ENCODE peak calls at places on chromosome 2, in four cellular contexts. T, B, R and V are unnamed samples.
A peak's percentile ranks its signal among the peaks of the same experiment; 100 is the strongest.

GRCh38 chr2:56077352-56077915 is 106.4 kb upstream of the CCDC85A start:
- DNase-seq in T (no peak), B (peak; percentile 34), R (no peak), V (no peak)

GRCh38 chr2:185567940-185568339 is 170.7 kb upstream of the FSIP2 start:
- DNase-seq in T (no peak), B (no peak), R (no peak), V (no peak)

GRCh38 chr2:198314559-198315153 is 510.3 kb downstream of the PLCL1 start:
- DNase-seq in T (no peak), B (no peak), R (peak; percentile 12), V (no peak)

GRCh38 chr2:70011786-70012185 is 50.4 kb upstream of the ASPRV1 start:
- DNase-seq in T (no peak), B (no peak), R (no peak), V (no peak)

GRCh38 chr2:166375736-166376487 is at the start of gene SCN9A:
- DNase-seq in T (peak; percentile 41), B (peak; percentile 67), R (no peak), V (peak; percentile 26)

GRCh38 chr2:65129276-65129612 is 662 bp downstream of the RAB1A start:
- DNase-seq in T (no peak), B (no peak), R (no peak), V (no peak)

GRCh38 chr2:74544634-74545033 is 9.1 kb downstream of the LOXL3 start:
- DNase-seq in T (no peak), B (no peak), R (no peak), V (no peak)

GRCh38 chr2:3536682-3537632 is 17.6 kb upstream of the ADI1 start:
- DNase-seq in T (peak; percentile 67), B (peak; percentile 56), R (peak; percentile 30), V (no peak)

GRCh38 chr2:120681696-120682288 is 53.9 kb upstream of the GLI2 start:
- DNase-seq in T (no peak), B (no peak), R (no peak), V (no peak)

GRCh38 chr2:8482432-8482831 is 199.4 kb upstream of the ID2 start:
- DNase-seq in T (no peak), B (no peak), R (no peak), V (no peak)

GRCh38 chr2:72254831-72255447 is 107.3 kb upstream of the CYP26B1 start:
- DNase-seq in T (no peak), B (no peak), R (no peak), V (no peak)

GRCh38 chr2:194867328-194867727 is 789.7 kb upstream of the SLC39A10 start:
- DNase-seq in T (no peak), B (no peak), R (no peak), V (no peak)

GRCh38 chr2:81481242-81481993 is 1176.9 kb upstream of the LRRTM1 start:
- DNase-seq in T (no peak), B (no peak), R (no peak), V (no peak)

GRCh38 chr2:28084564-28084963 is 194.0 kb downstream of the BABAM2 start:
- DNase-seq in T (peak; percentile 13), B (no peak), R (no peak), V (no peak)

GRCh38 chr2:81872043-81872442 is 1567.5 kb upstream of the LRRTM1 start:
- DNase-seq in T (no peak), B (no peak), R (no peak), V (no peak)

GRCh38 chr2:119256574-119256921 is 32.9 kb downstream of the STEAP3 start:
- DNase-seq in T (no peak), B (no peak), R (no peak), V (no peak)

GRCh38 chr2:168635065-168635577 is 167.3 kb upstream of the NOSTRIN start:
- DNase-seq in T (peak; percentile 56), B (no peak), R (peak; percentile 55), V (no peak)

GRCh38 chr2:161373939-161374338 is 42.2 kb upstream of the TBR1 start:
- DNase-seq in T (no peak), B (no peak), R (no peak), V (no peak)

GRCh38 chr2:42722328-42723190 is 41.4 kb downstream of the OXER1 start:
- DNase-seq in T (peak; percentile 66), B (no peak), R (peak; percentile 58), V (peak; percentile 23)

DNA sequence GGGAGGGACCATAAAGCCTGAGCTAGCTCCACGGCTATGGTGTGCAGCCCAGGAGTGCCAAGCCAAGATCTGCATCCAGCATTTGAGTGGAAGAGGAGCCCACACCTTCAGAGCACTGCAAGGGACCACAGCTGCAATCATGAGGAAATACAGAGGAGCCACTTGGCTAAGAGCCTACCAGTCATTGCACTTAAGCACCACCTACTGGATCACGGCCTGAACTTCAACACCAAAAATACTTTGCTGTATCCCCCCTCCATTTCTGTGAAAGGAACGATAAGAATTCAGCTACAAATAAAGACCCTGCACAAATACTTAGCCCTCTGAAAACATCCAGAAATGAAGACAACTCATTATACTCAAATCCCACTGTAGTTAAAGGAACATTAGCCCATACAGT is 545.3 kb downstream of the TSN start:
- DNase-seq in T (no peak), B (no peak), R (no peak), V (no peak)
- H3K4me1 ChIP-seq in T (no peaks in the 10 kb centered on the region), B (no peaks in the 10 kb centered on the region), R (no peaks in the 10 kb centered on the region), V (no peaks in the 10 kb centered on the region)

GRCh38 chr2:132415256-132416079 is 1.1 kb upstream of the GPR39 start:
- DNase-seq in T (no peak), B (no peak), R (peak; percentile 5), V (no peak)
- TF ChIP-seq POLR2A in T (no peak), B (no peak), R (no peak), V (no peak)

DNA sequence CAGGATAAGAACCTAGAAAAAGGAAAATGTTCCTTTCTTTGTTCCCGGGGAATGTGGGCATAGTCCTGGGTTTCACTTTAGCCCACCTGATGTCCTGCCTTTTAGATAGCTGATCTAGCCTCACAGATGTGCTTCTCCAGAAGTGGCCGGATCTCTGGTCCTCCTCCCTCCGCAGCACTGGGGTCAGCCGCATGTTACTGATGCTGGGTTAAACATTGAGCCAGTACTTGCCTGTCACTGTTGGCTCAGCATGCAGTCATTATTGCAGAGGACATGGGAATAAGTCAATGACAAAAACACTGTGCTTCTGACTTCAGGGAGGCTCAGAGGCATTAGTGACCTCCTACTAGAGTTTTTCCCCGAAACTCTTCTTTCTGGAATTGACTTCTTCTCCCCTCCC is 27.6 kb downstream of the NCK2 start:
- DNase-seq in T (no peak), B (no peak), R (no peak), V (no peak)
- H3K4me1 ChIP-seq in T (peaks cover 19% of the 10 kb centered on the region), B (peaks cover 5% of the 10 kb centered on the region), R (no peaks in the 10 kb centered on the region), V (no peaks in the 10 kb centered on the region)

GRCh38 chr2:173076557-173077345 is 1.1 kb downstream of the MAP3K20 start:
- DNase-seq in T (peak; percentile 50), B (no peak), R (peak; percentile 40), V (peak; percentile 55)
- TF ChIP-seq POLR2A in T (no peak), B (no peak), R (no peak), V (no peak)

GRCh38 chr2:218281449-218281848 is 10.9 kb downstream of the TMBIM1 start:
- DNase-seq in T (no peak), B (no peak), R (no peak), V (peak; percentile 62)

GRCh38 chr2:218282173-218282991 is 9.9 kb downstream of the TMBIM1 start:
- DNase-seq in T (no peak), B (no peak), R (no peak), V (peak; percentile 85)

GRCh38 chr2:218284106-218284811 is 8.0 kb downstream of the TMBIM1 start:
- DNase-seq in T (no peak), B (no peak), R (no peak), V (no peak)

GRCh38 chr2:218286570-218287459 is 5.5 kb downstream of the TMBIM1 start:
- DNase-seq in T (peak; percentile 85), B (peak; percentile 46), R (peak; percentile 97), V (peak; percentile 77)

GRCh38 chr2:218285604-218286003 is 6.7 kb downstream of the TMBIM1 start:
- DNase-seq in T (no peak), B (no peak), R (no peak), V (peak; percentile 89)
- H3K4me1 ChIP-seq in T (peaks cover 31% of the 10 kb centered on the region), B (peaks cover 5% of the 10 kb centered on the region), R (peaks cover 11% of the 10 kb centered on the region), V (peaks cover 17% of the 10 kb centered on the region)

DNA sequence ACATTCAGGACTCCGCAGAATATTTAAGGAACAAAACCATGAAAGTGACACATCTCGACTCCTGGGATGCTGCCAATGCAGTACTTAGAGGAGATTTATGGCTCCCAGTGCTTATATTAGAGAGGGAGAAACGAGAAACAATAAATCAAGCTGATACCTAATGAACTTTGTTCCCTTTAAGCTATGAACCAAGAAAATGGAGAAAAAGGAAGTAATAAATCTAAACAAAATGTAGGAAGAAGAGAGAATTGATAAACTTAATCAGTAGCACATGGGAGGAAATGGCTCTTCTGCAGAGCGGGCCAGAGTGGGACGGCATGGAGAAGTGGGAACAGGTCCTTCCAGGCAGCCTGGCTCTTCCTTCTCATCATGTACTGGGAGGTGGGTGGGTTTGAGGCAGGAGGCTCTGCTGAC is 42.7 kb downstream of the NPPC start:
- DNase-seq in T (no peak), B (no peak), R (no peak), V (peak; percentile 10)
- TF ChIP-seq POLR2A in T (no peak), B (no peak), R (no peak), V (no peak)

GRCh38 chr2:238995634-238996033 is 147.7 kb downstream of the TWIST2 start:
- DNase-seq in T (no peak), B (no peak), R (no peak), V (no peak)
- H3K4me1 ChIP-seq in T (peaks cover 12% of the 10 kb centered on the region), B (no peaks in the 10 kb centered on the region), R (no peaks in the 10 kb centered on the region), V (no peaks in the 10 kb centered on the region)